ENCODE peak calls at places on chromosome 2, in four cellular contexts. F, D, W and P are unnamed samples.

GRCh38 chr2:104944495-104944894 is 90.6 kb downstream of the POU3F3 start:
- DNase-seq in W (no peak), D (peak), F (peak), P (no peak)

GRCh38 chr2:73290049-73290839 is 3.1 kb downstream of the EGR4 start:
- DNase-seq in D (peak), F (no peak), W (no peak), P (no peak)

GRCh38 chr2:13821255-13821880 is 811.1 kb upstream of the LRATD1 start:
- DNase-seq in D (peak), W (no peak), F (no peak), P (no peak)

GRCh38 chr2:231627384-231628156 is 34.9 kb downstream of the TEX44 start:
- DNase-seq in D (no peak), W (no peak), F (no peak), P (no peak)

GRCh38 chr2:55338268-55338667 is 69.2 kb upstream of the MTIF2 start:
- DNase-seq in D (peak), F (no peak), W (no peak), P (no peak)

GRCh38 chr2:64987001-64987962 is 1.9 kb upstream of the SLC1A4 start:
- DNase-seq in D (peak), F (no peak), W (no peak), P (no peak)

GRCh38 chr2:85705680-85706039 is 11.5 kb downstream of the GNLY start:
- DNase-seq in D (peak), W (no peak), F (no peak), P (no peak)

GRCh38 chr2:200435379-200435778 is 74.5 kb downstream of the KCTD18 start:
- DNase-seq in D (peak), W (no peak), F (no peak), P (no peak)

GRCh38 chr2:120389036-120389391 is 43.1 kb downstream of the INHBB start:
- DNase-seq in D (no peak), W (no peak), F (no peak), P (no peak)

GRCh38 chr2:6977786-6978185 is 60.6 kb downstream of the RNF144A start:
- DNase-seq in W (no peak), D (no peak), F (no peak), P (no peak)

GRCh38 chr2:54047076-54047475 is 68.3 kb upstream of the ACYP2 start:
- DNase-seq in D (no peak), W (no peak), F (no peak), P (no peak)

GRCh38 chr2:141728886-141729285 is 401.9 kb downstream of the LRP1B start:
- DNase-seq in F (no peak), W (no peak), D (no peak), P (no peak)

GRCh38 chr2:74201596-74201995 is 3.2 kb downstream of the MTHFD2 start:
- DNase-seq in D (peak), W (no peak), F (no peak), P (no peak)

GRCh38 chr2:101697124-101697793 is at the start of gene MAP4K4:
- DNase-seq in F (peak), D (peak), W (peak), P (peak)

GRCh38 chr2:201220102-201220570 is 37.2 kb downstream of the CASP10 start:
- DNase-seq in D (no peak), F (no peak), W (no peak), P (no peak)

GRCh38 chr2:43798300-43798699 is 24.5 kb downstream of the DYNC2LI1 start:
- DNase-seq in D (no peak), W (no peak), F (no peak), P (no peak)

GRCh38 chr2:75560022-75560767 is 544 bp downstream of the EVA1A start:
- DNase-seq in W (no peak), F (no peak), D (peak), P (no peak)

GRCh38 chr2:69196327-69197117 is 183.5 kb downstream of the ANTXR1 start:
- DNase-seq in D (peak), W (no peak), F (no peak), P (no peak)

GRCh38 chr2:234245945-234246344 is 195.4 kb downstream of the SPP2 start:
- DNase-seq in W (no peak), F (no peak), D (peak), P (no peak)

GRCh38 chr2:226478121-226478809 is 321.4 kb downstream of the IRS1 start:
- DNase-seq in W (no peak), D (peak), F (no peak), P (no peak)

GRCh38 chr2:26173596-26174482 is 951 bp downstream of the GAREM2 start:
- DNase-seq in F (no peak), W (no peak), D (no peak), P (no peak)

GRCh38 chr2:187188783-187189631 is 259.0 kb downstream of the CALCRL start:
- DNase-seq in W (no peak), F (no peak), D (no peak), P (no peak)

GRCh38 chr2:151609705-151610104 is 124.6 kb downstream of the NEB start:
- DNase-seq in D (no peak), W (no peak), F (no peak), P (no peak)

GRCh38 chr2:200335657-200336056 is 29.2 kb downstream of the SPATS2L start:
- DNase-seq in F (no peak), D (peak), W (no peak), P (no peak)

GRCh38 chr2:209005371-209005770 is 418.5 kb upstream of the MAP2 start:
- DNase-seq in F (no peak), D (no peak), W (no peak), P (no peak)

GRCh38 chr2:132421198-132421780 is 4.7 kb downstream of the GPR39 start:
- DNase-seq in F (no peak), D (no peak), W (no peak), P (no peak)